ENCODE peak calls at places on chromosome 15, in nine cellular contexts. K is lower lobe of right lung, F is sigmoid colon, U is OCI-LY7, M is heart right ventricle, X is NB4, V is epithelial cell of esophagus, S is ascending aorta, T is MCF 10A. J is an unnamed sample.

GRCh38 chr15:83919319-83919830 is 265.5 kb downstream of the ADAMTSL3 start:
- DNase-seq in M (no peak), F (no peak), K (no peak), S (no peak), X (no peak), V (peak), T (no peak), U (no peak), J (no peak)

GRCh38 chr15:96333194-96334016 is 2.9 kb downstream of the NR2F2 start:
- DNase-seq in F (peak), T (peak), M (no peak), K (peak), S (peak), V (peak), U (no peak), X (peak), J (no peak)

GRCh38 chr15:80418892-80419537 is 14.8 kb downstream of the ARNT2 start:
- DNase-seq in V (peak), F (no peak), T (peak), X (peak), K (no peak), U (peak), M (no peak), S (no peak), J (no peak)

GRCh38 chr15:79602731-79603130 is 170.6 kb downstream of the MINAR1 start:
- DNase-seq in S (no peak), X (no peak), U (no peak), T (no peak), M (no peak), V (no peak), K (no peak), F (no peak), J (no peak)

GRCh38 chr15:73564255-73564654 is 68.9 kb downstream of the NPTN start:
- DNase-seq in S (no peak), T (peak), V (peak), K (no peak), X (peak), U (no peak), M (no peak), F (no peak), J (no peak)

GRCh38 chr15:28984421-28985375 is 98.9 kb downstream of the APBA2 start:
- DNase-seq in V (peak), F (no peak), X (peak), M (no peak), U (no peak), T (no peak), S (no peak), K (no peak), J (no peak)

GRCh38 chr15:63374686-63375520 is 6.7 kb downstream of the CA12 start:
- DNase-seq in S (peak), F (no peak), V (peak), X (peak), K (peak), U (no peak), M (no peak), T (peak), J (no peak)

GRCh38 chr15:81327526-81327925 is 3.6 kb upstream of the STARD5 start:
- DNase-seq in M (no peak), F (no peak), V (no peak), S (no peak), K (no peak), T (no peak), U (no peak), X (no peak), J (no peak)

GRCh38 chr15:83651541-83651940 is 2.4 kb upstream of the ADAMTSL3 start:
- DNase-seq in X (no peak), V (no peak), K (no peak), S (no peak), M (no peak), F (no peak), U (no peak), T (no peak), J (no peak)

GRCh38 chr15:42444415-42445063 is 46.4 kb downstream of the ZNF106 start:
- DNase-seq in M (no peak), K (no peak), V (peak), U (no peak), F (no peak), T (peak), X (no peak), S (no peak), J (no peak)

GRCh38 chr15:47415539-47415971 is 301.8 kb upstream of the SEMA6D start:
- DNase-seq in F (no peak), X (no peak), M (no peak), U (no peak), K (no peak), S (no peak), T (no peak), V (no peak), J (no peak)

GRCh38 chr15:74541494-74542191 is 623 bp downstream of the ARID3B start:
- DNase-seq in M (no peak), T (peak), K (peak), X (peak), V (peak), F (peak), U (peak), S (peak), J (peak)

GRCh38 chr15:74635228-74635627 is 19.6 kb downstream of the CLK3 start:
- DNase-seq in F (no peak), S (no peak), M (peak), T (peak), U (peak), K (peak), V (peak), X (peak), J (no peak)

GRCh38 chr15:81302605-81303204 is 21.2 kb downstream of the STARD5 start:
- DNase-seq in U (peak), K (no peak), F (no peak), T (no peak), V (no peak), M (no peak), X (no peak), S (no peak), J (no peak)

GRCh38 chr15:74376226-74376625 is 8.8 kb upstream of the CYP11A1 start:
- DNase-seq in T (no peak), M (no peak), U (no peak), K (no peak), X (no peak), S (peak), F (peak), V (no peak), J (no peak)

GRCh38 chr15:51288143-51289065 is 50.0 kb downstream of the CYP19A1 start:
- DNase-seq in V (no peak), F (no peak), S (peak), M (no peak), T (no peak), U (no peak), K (no peak), X (no peak), J (no peak)

GRCh38 chr15:43150171-43150929 is 17.0 kb downstream of the TMEM62 start:
- DNase-seq in K (no peak), T (peak), U (no peak), F (no peak), X (no peak), S (no peak), V (peak), M (no peak), J (no peak)

GRCh38 chr15:52163321-52164190 is 27.6 kb downstream of the GNB5 start:
- DNase-seq in M (no peak), V (no peak), K (no peak), X (peak), T (no peak), U (peak), F (no peak), S (no peak), J (no peak)

GRCh38 chr15:27059610-27060202 is 88.7 kb downstream of the GABRG3 start:
- DNase-seq in F (no peak), X (peak), V (peak), T (peak), K (no peak), S (no peak), U (peak), M (no peak), J (no peak)
- TF ChIP-seq CTCF in F (no peak), X (peak), V (peak), T (peak), K (peak), S (no peak), U (peak), M (peak), J (no peak)

GRCh38 chr15:70492240-70493177 is 270.8 kb downstream of the UACA start:
- DNase-seq in V (peak), T (peak), U (peak), X (peak), F (no peak), S (peak), M (peak), K (peak), J (no peak)
- TF ChIP-seq CTCF in V (peak), T (no peak), U (no peak), X (no peak), F (no peak), S (no peak), M (no peak), K (peak), J (no peak)

DNA sequence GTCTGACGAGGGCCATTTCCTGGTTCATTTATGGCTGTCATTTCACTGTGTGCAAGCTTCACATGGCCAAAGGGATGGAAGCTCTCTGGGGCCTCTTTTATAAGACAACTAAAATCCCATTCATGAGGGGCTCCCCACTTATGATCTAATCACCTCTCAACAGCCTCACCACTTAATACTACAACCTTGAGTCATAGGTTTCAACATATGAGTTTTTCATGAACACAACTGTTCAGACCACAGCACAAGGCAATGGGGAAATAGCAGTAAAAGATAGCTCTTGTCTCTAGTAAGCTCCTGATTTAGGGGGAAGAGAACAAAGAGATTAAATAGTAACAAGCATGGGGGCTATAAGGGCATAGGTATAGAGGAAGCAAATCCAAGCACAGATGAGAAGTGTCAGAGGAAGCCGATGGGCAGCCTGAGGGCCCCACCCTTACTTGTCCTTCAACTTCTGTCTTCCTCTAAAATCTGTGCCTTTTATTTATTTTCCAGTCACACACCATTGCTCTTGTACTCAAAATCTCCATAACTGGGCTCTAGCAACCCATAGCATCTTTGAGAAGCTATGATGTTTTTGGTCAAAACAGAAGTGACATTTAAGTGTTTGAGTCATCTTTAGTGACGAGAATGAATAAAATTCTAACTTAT is 329.1 kb downstream of the UNC13C start:
- DNase-seq in S (no peak), T (no peak), F (no peak), X (no peak), M (no peak), V (no peak), K (no peak), U (no peak), J (no peak)
- TF ChIP-seq CTCF in S (no peak), T (no peak), F (no peak), X (no peak), M (no peak), V (no peak), K (no peak), U (no peak), J (no peak)

DNA sequence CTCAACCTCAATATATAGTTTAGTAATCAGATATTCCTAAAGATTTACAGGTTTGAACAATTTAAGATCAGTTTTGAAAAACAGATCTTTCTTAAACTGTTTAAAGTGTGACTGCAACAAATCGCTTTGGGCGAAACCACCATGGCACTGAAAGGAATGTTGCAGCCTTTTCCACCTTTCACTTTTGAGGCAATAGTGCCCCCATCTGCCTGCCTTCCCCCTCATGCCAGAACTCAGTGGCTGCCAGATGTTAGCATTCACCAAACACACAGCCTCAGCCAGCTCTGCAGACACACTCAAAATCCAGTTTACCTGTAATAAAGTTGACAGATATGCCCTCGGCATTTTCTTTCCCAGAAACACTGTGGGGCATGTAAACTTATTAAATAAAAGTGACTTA is 3.3 kb downstream of the LYSMD4 start:
- DNase-seq in T (peak), S (peak), X (peak), K (no peak), U (peak), F (no peak), M (no peak), V (peak), J (no peak)
- TF ChIP-seq CTCF in T (peak), S (peak), X (peak), K (peak), U (peak), F (no peak), M (peak), V (peak), J (no peak)

DNA sequence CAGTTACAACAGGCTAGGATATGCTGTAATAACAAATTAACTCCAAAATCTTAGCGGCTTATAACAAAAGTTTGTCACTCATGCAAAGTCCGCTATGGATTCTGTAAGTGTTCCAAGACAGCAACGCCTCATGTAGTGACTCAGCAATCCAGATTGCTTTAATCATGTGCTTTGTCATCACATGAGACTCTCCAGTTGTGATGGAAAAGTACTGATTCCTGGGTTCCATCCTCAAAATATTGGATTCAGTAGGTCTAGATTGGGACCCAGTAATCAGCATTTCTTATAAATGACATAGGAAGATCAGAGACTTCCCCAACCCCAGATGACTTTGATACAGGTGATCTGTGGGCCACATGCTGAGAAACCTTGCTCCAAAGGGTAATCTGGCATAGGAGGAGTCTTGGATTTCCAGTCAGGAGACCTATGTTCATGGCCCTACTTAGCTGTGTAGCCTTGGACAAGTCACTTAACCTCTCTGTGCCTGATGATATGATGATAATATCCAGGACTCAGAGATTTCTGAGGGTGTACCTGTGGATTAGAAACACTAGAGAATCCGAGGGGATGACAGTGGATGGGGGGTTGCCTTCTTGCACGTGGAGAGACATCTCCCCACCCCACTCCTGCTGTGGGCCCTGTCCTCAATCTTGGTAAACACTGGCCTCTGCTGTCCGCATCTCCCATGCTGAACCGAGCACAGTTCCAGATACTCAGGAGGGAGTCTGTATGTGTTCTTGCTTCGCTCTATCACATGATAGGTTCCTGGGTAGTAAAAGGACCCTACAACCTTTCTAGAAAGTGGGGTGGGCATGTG is 65.5 kb downstream of the CORO2B start:
- DNase-seq in T (peak), V (peak), M (no peak), K (no peak), U (no peak), S (peak), F (peak), X (no peak), J (no peak)
- TF ChIP-seq CTCF in T (no peak), V (no peak), M (peak), K (no peak), U (no peak), S (no peak), F (no peak), X (no peak), J (no peak)

DNA sequence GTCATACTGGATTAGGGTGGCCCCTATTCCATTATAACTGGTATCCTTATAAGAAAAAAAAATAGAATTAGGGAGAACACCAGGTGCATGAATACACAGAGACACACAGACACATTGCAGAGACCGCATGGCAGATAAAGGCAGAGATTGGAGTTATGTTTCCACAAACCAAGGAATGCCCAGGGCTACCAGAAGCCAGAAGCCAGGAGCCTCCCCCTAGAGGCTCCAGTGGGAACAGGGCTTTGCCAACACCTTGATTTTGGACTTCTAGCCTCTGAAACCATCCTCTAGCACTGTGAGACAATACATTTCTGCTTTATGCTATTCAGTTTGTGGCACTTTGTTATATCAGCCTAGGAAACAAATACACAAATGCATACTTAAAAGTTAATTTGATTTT is 10.4 kb downstream of the GOLM2 start:
- DNase-seq in T (peak), X (peak), U (peak), K (no peak), V (peak), M (no peak), F (no peak), S (no peak), J (no peak)
- TF ChIP-seq CTCF in T (peak), X (peak), U (peak), K (no peak), V (peak), M (no peak), F (no peak), S (no peak), J (no peak)

J was measured in omental fat pad.